ENCODE peak calls at places on chromosome 1, in four cellular contexts. K is neuronal stem cell, D is H9, G is IMR-90. V is an unnamed sample.

GRCh38 chr1:47213230-47213676 is 18.8 kb downstream of the TAL1 start:
- DNase-seq in K (no peak), D (no peak), G (no peak), V (no peak)

GRCh38 chr1:11680270-11681070 is 478 bp downstream of the MAD2L2 start:
- DNase-seq in K (no peak), D (no peak), G (peak; percentile 22), V (no peak)

GRCh38 chr1:183543619-183544204 is 46.5 kb downstream of the NCF2 start:
- DNase-seq in K (no peak), D (no peak), G (peak; percentile 74), V (peak; percentile 27)

GRCh38 chr1:167670563-167670962 is 40.5 kb downstream of the RCSD1 start:
- DNase-seq in K (no peak), D (no peak), G (no peak), V (no peak)

GRCh38 chr1:48207536-48208075 is 14.9 kb upstream of the SLC5A9 start:
- DNase-seq in K (no peak), D (no peak), G (no peak), V (no peak)

GRCh38 chr1:35544976-35545375 is 12.2 kb downstream of the KIAA0319L start:
- DNase-seq in K (no peak), D (peak; percentile 76), G (peak; percentile 45), V (no peak)

GRCh38 chr1:77279929-77280328 is 1.9 kb upstream of the AK5 start:
- DNase-seq in K (no peak), D (no peak), G (no peak), V (no peak)

GRCh38 chr1:18147672-18148071 is 40.1 kb downstream of the IGSF21 start:
- DNase-seq in K (no peak), D (no peak), G (no peak), V (no peak)

GRCh38 chr1:81305997-81306452 is 494.7 kb upstream of the ADGRL2 start:
- DNase-seq in K (peak; percentile 45), D (no peak), G (peak; percentile 54), V (peak; percentile 14)

GRCh38 chr1:8055973-8056372 is 29.9 kb upstream of the ERRFI1 start:
- DNase-seq in K (no peak), D (no peak), G (peak; percentile 91), V (peak; percentile 81)

GRCh38 chr1:48047116-48047515 is 49.9 kb upstream of the TRABD2B start:
- DNase-seq in K (no peak), D (no peak), G (no peak), V (no peak)

GRCh38 chr1:33242652-33243051 is 13.6 kb upstream of the ZNF362 start:
- DNase-seq in K (no peak), D (no peak), G (no peak), V (no peak)

GRCh38 chr1:17403081-17403480 is 31.1 kb downstream of the PADI6 start:
- DNase-seq in K (no peak), D (no peak), G (no peak), V (no peak)

GRCh38 chr1:16449666-16450065 is 9.1 kb downstream of the NECAP2 start:
- DNase-seq in K (no peak), D (no peak), G (no peak), V (no peak)

GRCh38 chr1:48019714-48020315 is 22.6 kb upstream of the TRABD2B start:
- DNase-seq in K (no peak), D (peak; percentile 16), G (no peak), V (no peak)

GRCh38 chr1:54247858-54248257 is 47.9 kb downstream of the MRPL37 start:
- DNase-seq in K (no peak), D (no peak), G (no peak), V (no peak)

GRCh38 chr1:11806307-11806936 is 431 bp downstream of the CLCN6 start:
- DNase-seq in K (no peak), D (no peak), G (peak; percentile 21), V (no peak)

GRCh38 chr1:17258116-17258757 is 9.3 kb downstream of the PADI3 start:
- DNase-seq in K (no peak), D (no peak), G (peak; percentile 13), V (no peak)

GRCh38 chr1:16014509-16015482 is 3.0 kb downstream of the HSPB7 start:
- DNase-seq in K (no peak), D (no peak), G (no peak), V (no peak)

GRCh38 chr1:205633421-205633976 is 1.7 kb upstream of the ELK4 start:
- DNase-seq in K (no peak), D (no peak), G (peak; percentile 85), V (no peak)

GRCh38 chr1:55524013-55524412 is 308.8 kb upstream of the USP24 start:
- DNase-seq in K (no peak), D (no peak), G (no peak), V (no peak)

GRCh38 chr1:9784508-9785133 is 39.1 kb downstream of the CLSTN1 start:
- DNase-seq in K (peak; percentile 31), D (peak; percentile 52), G (peak; percentile 68), V (peak; percentile 50)

GRCh38 chr1:43671626-43672330 is 21.8 kb downstream of the KDM4A start:
- DNase-seq in K (no peak), D (no peak), G (peak; percentile 82), V (peak; percentile 37)

GRCh38 chr1:171488190-171488929 is 3.0 kb downstream of the PRRC2C start:
- DNase-seq in K (no peak), D (no peak), G (no peak), V (no peak)

GRCh38 chr1:53895421-53895820 is 1.4 kb downstream of the DIO1 start:
- DNase-seq in K (no peak), D (no peak), G (no peak), V (no peak)

GRCh38 chr1:159938221-159938852 is 7.1 kb downstream of the IGSF9 start:
- DNase-seq in K (no peak), D (no peak), G (no peak), V (no peak)

GRCh38 chr1:92486251-92487077 is at the start of gene GFI1:
- DNase-seq in K (peak; percentile 35), D (peak; percentile 75), G (no peak), V (no peak)

GRCh38 chr1:192977089-192977706 is 82.0 kb downstream of the UCHL5 start:
- DNase-seq in K (no peak), D (no peak), G (no peak), V (no peak)

GRCh38 chr1:16046865-16047264 is 3.3 kb downstream of the CLCNKB start:
- DNase-seq in K (no peak), D (no peak), G (no peak), V (peak; percentile 78)

GRCh38 chr1:43732132-43732531 is 24.8 kb downstream of the ST3GAL3 start:
- DNase-seq in K (no peak), D (no peak), G (no peak), V (no peak)

GRCh38 chr1:32361674-32362473 is 411 bp downstream of the FAM229A start:
- DNase-seq in K (no peak), D (peak; percentile 58), G (no peak), V (no peak)

GRCh38 chr1:62725255-62725654 is 37.1 kb upstream of the DOCK7 start:
- DNase-seq in K (no peak), D (no peak), G (peak; percentile 94), V (peak; percentile 20)

GRCh38 chr1:44740179-44740617 is 561 bp downstream of the KIF2C start:
- DNase-seq in K (no peak), D (no peak), G (no peak), V (no peak)

GRCh38 chr1:182595641-182596240 is 6.7 kb upstream of the RNASEL start:
- DNase-seq in K (no peak), D (peak; percentile 72), G (peak; percentile 69), V (peak; percentile 82)

GRCh38 chr1:92995420-92996130 is 34.3 kb upstream of the DIPK1A start:
- DNase-seq in K (no peak), D (no peak), G (no peak), V (no peak)

GRCh38 chr1:38819516-38819915 is 40.1 kb downstream of the RRAGC start:
- DNase-seq in K (no peak), D (no peak), G (no peak), V (no peak)

GRCh38 chr1:87024936-87025537 is 110.6 kb downstream of the HS2ST1 start:
- DNase-seq in K (no peak), D (peak; percentile 32), G (peak; percentile 22), V (no peak)

GRCh38 chr1:111695801-111696200 is 43.4 kb downstream of the INKA2 start:
- DNase-seq in K (no peak), D (no peak), G (no peak), V (no peak)

GRCh38 chr1:161159087-161159914 is at the start of gene USP21:
- DNase-seq in K (peak; percentile 92), D (peak; percentile 94), G (peak; percentile 84), V (peak; percentile 88)
- H3K14ac ChIP-seq in K (no peak within 1 kb of the TSS), D (peak within 1 kb of the TSS; percentile 85), G (peak within 1 kb of the TSS; percentile 98), V (peak within 1 kb of the TSS; percentile 72)

DNA sequence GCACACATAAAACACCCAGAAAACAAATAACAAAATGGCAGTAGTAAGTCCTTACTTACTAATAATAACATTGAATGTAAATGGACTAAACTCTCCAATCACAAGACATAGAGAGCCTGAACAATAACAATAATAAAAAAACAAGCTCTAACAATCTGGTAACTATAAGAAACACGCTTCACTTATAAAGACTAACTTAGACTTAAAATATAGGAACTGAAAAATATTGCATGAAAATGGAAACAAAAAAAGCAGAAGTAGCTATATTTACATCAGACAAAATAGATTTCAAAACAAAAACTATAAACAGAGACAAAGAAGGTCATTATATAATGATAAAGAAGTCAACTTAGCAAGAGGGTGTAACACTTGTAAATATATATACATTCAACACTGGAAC is 83.1 kb upstream of the LYPLAL1 start:
- DNase-seq in K (no peak), D (no peak), G (no peak), V (no peak)
- H3K27ac ChIP-seq in K (no peak overlapping the region), D (no peak overlapping the region), G (no peak overlapping the region), V (no peak overlapping the region)

DNA sequence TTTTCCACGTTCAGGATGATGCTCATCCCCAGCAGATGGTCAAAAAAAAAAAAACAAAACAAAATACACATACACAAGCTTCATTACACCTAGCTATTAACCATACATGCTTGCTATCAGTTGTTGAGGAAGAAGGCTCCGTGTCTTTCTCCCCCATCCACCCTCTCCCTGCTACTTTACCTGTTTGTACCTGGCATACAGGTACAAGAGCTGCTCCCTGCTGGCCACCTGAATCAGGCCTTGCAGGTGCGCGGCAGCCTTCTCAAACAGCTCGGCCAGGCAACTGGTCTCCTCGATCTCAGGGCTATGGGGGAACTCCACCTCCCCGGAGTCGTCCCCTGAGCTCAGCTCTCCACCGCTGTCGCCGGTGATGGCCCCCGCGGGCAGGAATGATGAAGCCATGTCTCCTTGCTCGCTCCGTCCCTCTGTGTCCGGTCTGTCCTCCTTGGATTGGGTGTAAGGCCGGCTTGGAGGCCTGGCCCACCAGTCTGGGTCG is 464 bp downstream of the ACBD6 start:
- DNase-seq in K (no peak), D (peak; percentile 90), G (no peak), V (peak; percentile 77)
- H2BK5ac ChIP-seq in K (peak overlapping the region; percentile 79), D (no peak overlapping the region), G (peak overlapping the region; percentile 95), V (peak overlapping the region; percentile 28)

DNA sequence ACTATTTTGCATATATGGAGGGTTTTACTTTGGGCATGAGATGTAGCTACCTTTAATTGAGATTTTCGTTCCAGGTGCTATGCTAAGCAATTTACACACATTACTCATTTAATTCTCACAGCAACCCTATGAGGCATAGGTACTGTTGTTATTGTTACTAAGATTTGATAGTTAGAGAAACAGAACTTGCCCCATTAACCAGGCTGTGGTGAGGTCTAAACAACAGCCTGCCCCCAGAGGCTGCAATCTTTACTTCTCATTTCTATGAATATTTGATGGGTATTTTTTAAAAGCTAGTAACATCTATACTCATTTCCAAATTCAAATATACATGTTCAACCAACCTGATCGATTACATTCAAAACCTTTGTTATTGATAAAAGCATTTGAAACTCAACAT is 155.6 kb downstream of the GALNT2 start:
- DNase-seq in K (no peak), D (no peak), G (no peak), V (no peak)
- H3K14ac ChIP-seq in K (no peak overlapping the region), D (no peak overlapping the region), G (no peak overlapping the region), V (no peak overlapping the region)

GRCh38 chr1:174938306-174939000 is 61.3 kb upstream of the CACYBP start:
- DNase-seq in K (no peak), D (no peak), G (no peak), V (peak; percentile 62)
- H3K27ac ChIP-seq in K (no peak overlapping the region), D (no peak overlapping the region), G (no peak overlapping the region), V (no peak overlapping the region)